ENCODE peak calls at places on chromosome 14, in seven cellular contexts. W, X, B, E, H, J and S are unnamed samples. For H3K9me3 and H3K4me1, the result is how much of the 10 kb centered on the place peaks cover.

GRCh38 chr14:37140176-37140575 is 32.2 kb downstream of the SLC25A21 start:
- DNase-seq in B (no peak), X (no peak), H (no peak), E (no peak), J (no peak), W (no peak), S (no peak)

GRCh38 chr14:69378274-69378673 is 19.8 kb downstream of the ERH start:
- DNase-seq in W (no peak), X (no peak), J (no peak), H (no peak), B (no peak), E (no peak), S (no peak)

GRCh38 chr14:101349108-101349507 is 212.2 kb upstream of the DIO3 start:
- DNase-seq in W (no peak), J (no peak), H (no peak), B (no peak), X (no peak), E (no peak), S (no peak)

GRCh38 chr14:23294734-23295561 is 7.7 kb downstream of the PPP1R3E start:
- DNase-seq in X (no peak), H (peak), E (no peak), W (peak), J (peak), B (peak), S (peak)

GRCh38 chr14:92663049-92663448 is 85.4 kb downstream of the LGMN start:
- DNase-seq in B (no peak), W (no peak), H (peak), X (no peak), E (no peak), J (no peak), S (no peak)

GRCh38 chr14:101151226-101151929 is 247.9 kb upstream of the RTL1 start:
- DNase-seq in H (no peak), B (peak), X (no peak), J (no peak), W (no peak), E (no peak), S (no peak)

GRCh38 chr14:63564318-63564717 is 21.1 kb upstream of the PPP2R5E start:
- DNase-seq in X (no peak), W (no peak), B (no peak), E (no peak), H (no peak), J (no peak), S (peak)

GRCh38 chr14:71532349-71532748 is 399.9 kb upstream of the RGS6 start:
- DNase-seq in X (no peak), E (no peak), H (peak), J (no peak), B (peak), W (no peak), S (no peak)

GRCh38 chr14:56632192-56632591 is 52.6 kb downstream of the TMEM260 start:
- DNase-seq in B (no peak), E (no peak), X (no peak), J (no peak), W (no peak), H (no peak), S (no peak)

GRCh38 chr14:91350813-91351507 is 66.7 kb downstream of the CCDC88C start:
- DNase-seq in W (no peak), X (no peak), H (no peak), E (no peak), B (no peak), J (peak), S (peak)

GRCh38 chr14:63713765-63714164 is 14.1 kb downstream of the SGPP1 start:
- DNase-seq in B (no peak), E (no peak), J (no peak), W (no peak), X (no peak), H (peak), S (no peak)

GRCh38 chr14:69987416-69988144 is 108.4 kb downstream of the SMOC1 start:
- DNase-seq in H (no peak), E (no peak), X (no peak), B (peak), J (no peak), W (no peak), S (no peak)

GRCh38 chr14:64440494-64440893 is 24.8 kb upstream of the AKAP5 start:
- DNase-seq in J (no peak), B (no peak), W (no peak), H (peak), E (no peak), X (no peak), S (no peak)

GRCh38 chr14:97329701-97330100 is 532.5 kb downstream of the VRK1 start:
- DNase-seq in E (no peak), H (no peak), B (peak), J (no peak), W (no peak), X (no peak), S (no peak)

GRCh38 chr14:99772371-99773283 is 20.6 kb upstream of the EML1 start:
- DNase-seq in H (no peak), X (no peak), B (no peak), E (peak), W (no peak), J (no peak), S (no peak)

GRCh38 chr14:99735189-99736135 is 51.4 kb downstream of the CYP46A1 start:
- DNase-seq in X (no peak), W (peak), E (peak), B (no peak), H (no peak), J (peak), S (peak)

GRCh38 chr14:91755560-91755959 is 23.7 kb upstream of the CATSPERB start:
- DNase-seq in B (no peak), W (no peak), E (no peak), J (no peak), H (peak), X (no peak), S (no peak)

GRCh38 chr14:24187538-24187915 is 1.1 kb downstream of the IPO4 start:
- DNase-seq in W (no peak), X (no peak), J (no peak), B (no peak), H (no peak), E (no peak), S (no peak)

GRCh38 chr14:68817513-68818212 is 24.8 kb upstream of the ZFP36L1 start:
- DNase-seq in H (no peak), W (no peak), X (no peak), E (no peak), J (no peak), B (no peak), S (no peak)

GRCh38 chr14:101781240-101782061 is 19.9 kb downstream of the PPP2R5C start:
- DNase-seq in W (peak), J (no peak), E (no peak), X (no peak), H (no peak), B (peak), S (peak)

GRCh38 chr14:86654558-86655184 is 1124.7 kb downstream of the FLRT2 start:
- DNase-seq in J (peak), E (no peak), B (peak), W (peak), H (peak), X (no peak), S (peak)

GRCh38 chr14:65044596-65044959 is 57.7 kb downstream of the MAX start:
- DNase-seq in H (no peak), B (no peak), J (no peak), E (peak), X (no peak), W (no peak), S (no peak)

GRCh38 chr14:23056257-23056955 is 914 bp downstream of the CDH24 start:
- DNase-seq in X (no peak), B (peak), H (peak), J (peak), W (peak), E (peak), S (peak)

GRCh38 chr14:99327458-99328250 is 55.7 kb upstream of the BCL11B start:
- DNase-seq in X (no peak), B (no peak), H (no peak), W (no peak), E (no peak), J (no peak), S (no peak)

GRCh38 chr14:34596891-34597290 is 33.1 kb downstream of the SNX6 start:
- DNase-seq in B (no peak), H (no peak), W (no peak), X (no peak), J (peak), E (no peak), S (no peak)

GRCh38 chr14:98198385-98198784 is 1073.6 kb downstream of the BCL11B start:
- DNase-seq in H (no peak), B (no peak), X (no peak), J (peak), W (peak), E (no peak), S (peak)

GRCh38 chr14:76923422-76924362 is 97.5 kb downstream of the LRRC74A start:
- DNase-seq in E (no peak), X (no peak), B (peak), H (no peak), W (no peak), J (no peak), S (no peak)

GRCh38 chr14:33343016-33343415 is 404.3 kb downstream of the NPAS3 start:
- DNase-seq in X (no peak), H (no peak), E (no peak), W (no peak), B (no peak), J (no peak), S (no peak)

GRCh38 chr14:68241862-68242490 is 422.4 kb downstream of the RAD51B start:
- DNase-seq in H (no peak), J (peak), E (no peak), B (no peak), X (no peak), W (no peak), S (no peak)

GRCh38 chr14:34012978-34013713 is 62.3 kb upstream of the EGLN3 start:
- DNase-seq in J (no peak), B (no peak), W (no peak), H (no peak), E (no peak), X (no peak), S (no peak)

GRCh38 chr14:79841433-79841832 is 369.9 kb downstream of the DIO2 start:
- DNase-seq in B (no peak), X (no peak), W (peak), J (no peak), E (no peak), H (peak), S (no peak)

GRCh38 chr14:30553311-30553989 is 5.5 kb upstream of the G2E3 start:
- DNase-seq in E (no peak), W (no peak), X (no peak), H (peak), J (no peak), B (no peak), S (no peak)

GRCh38 chr14:100359111-100359510 is 36.0 kb downstream of the SLC25A47 start:
- DNase-seq in E (no peak), H (no peak), J (no peak), B (no peak), X (no peak), W (no peak), S (no peak)

GRCh38 chr14:86532219-86532618 is 1002.3 kb downstream of the FLRT2 start:
- DNase-seq in J (no peak), H (peak), W (peak), E (no peak), X (no peak), B (no peak), S (no peak)

GRCh38 chr14:93953263-93953662 is 23.1 kb downstream of the ASB2 start:
- DNase-seq in H (no peak), J (peak), B (peak), X (no peak), W (no peak), E (no peak), S (no peak)
- TF ChIP-seq CTCF in H (no peak), J (no peak), B (peak), X (no peak), W (no peak), E (no peak), S (no peak)

GRCh38 chr14:105836160-105836559 is 309.8 kb downstream of the TMEM121 start:
- DNase-seq in E (no peak), W (no peak), H (no peak), X (no peak), B (no peak), J (no peak), S (no peak)
- H3K9me3 ChIP-seq in E (under half), W (under half), H (half or more), X (under half), B (under half), J (under half), S (under half)

GRCh38 chr14:32080001-32080510 is 3.0 kb downstream of the ARHGAP5 start:
- DNase-seq in W (no peak), H (no peak), E (no peak), X (no peak), B (no peak), J (no peak), S (no peak)
- H3K4me1 ChIP-seq in W (under half), H (under half), E (half or more), X (under half), B (under half), J (under half), S (under half)

GRCh38 chr14:59585891-59586554 is 9.4 kb upstream of the CCDC175 start:
- DNase-seq in E (no peak), W (no peak), B (no peak), J (no peak), X (no peak), H (peak), S (no peak)

GRCh38 chr14:59588136-59588535 is 11.5 kb upstream of the CCDC175 start:
- DNase-seq in E (no peak), W (no peak), X (no peak), J (no peak), B (no peak), H (no peak), S (no peak)

GRCh38 chr14:59582161-59582560 is 5.5 kb upstream of the CCDC175 start:
- DNase-seq in B (no peak), W (no peak), E (no peak), J (no peak), X (no peak), H (no peak), S (no peak)

GRCh38 chr14:59583755-59584154 is 7.1 kb upstream of the CCDC175 start:
- DNase-seq in E (no peak), J (no peak), X (no peak), H (peak), W (no peak), B (no peak), S (no peak)

GRCh38 chr14:59582845-59583509 is 6.4 kb upstream of the CCDC175 start:
- DNase-seq in H (no peak), J (no peak), E (no peak), W (no peak), X (no peak), B (no peak), S (no peak)
- TF ChIP-seq CTCF in H (no peak), J (no peak), E (no peak), W (no peak), X (no peak), B (peak), S (no peak)

DNA sequence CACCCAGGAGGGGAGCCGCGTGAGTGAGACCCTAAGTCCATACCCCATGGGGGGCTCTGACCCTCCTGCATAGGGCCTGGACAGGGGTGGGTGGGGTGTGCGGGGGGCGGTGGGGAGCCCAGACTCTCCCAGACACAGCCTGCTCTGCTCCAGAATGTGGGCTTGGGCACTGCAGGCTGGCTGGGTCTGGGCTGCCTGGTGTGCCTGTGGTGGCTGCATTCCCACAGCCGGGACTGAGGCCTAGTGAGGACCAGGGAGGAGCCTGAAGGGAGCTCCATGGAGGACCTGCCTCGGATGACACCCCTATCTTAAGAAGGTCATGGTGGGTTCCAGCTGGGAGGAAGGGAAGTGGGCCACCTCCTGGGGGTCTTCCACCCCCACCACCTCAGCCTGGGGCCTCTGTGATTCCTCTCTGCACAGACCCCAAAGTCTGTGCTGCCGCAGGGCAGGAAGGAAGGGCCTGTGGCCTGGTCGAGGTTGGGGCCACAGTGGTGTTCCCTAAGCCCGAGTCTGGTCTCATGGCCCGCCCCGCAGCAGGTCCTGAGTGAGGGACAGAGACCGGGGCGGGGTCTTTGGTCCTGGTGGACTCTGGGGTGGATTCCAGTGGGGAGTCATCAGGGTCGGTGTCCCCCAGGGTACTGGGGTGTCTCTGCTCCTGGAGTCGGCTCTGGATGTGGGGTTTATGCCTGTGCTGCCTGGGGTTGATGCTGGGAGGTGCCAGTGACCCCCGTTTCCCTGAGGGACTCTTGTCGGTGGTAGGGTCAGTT is 392.3 kb downstream of the TMEM121 start:
- DNase-seq in J (no peak), W (no peak), B (no peak), E (peak), H (no peak), X (no peak), S (peak)
- H3K9me3 ChIP-seq in J (under half), W (under half), B (under half), E (under half), H (under half), X (under half), S (under half)

DNA sequence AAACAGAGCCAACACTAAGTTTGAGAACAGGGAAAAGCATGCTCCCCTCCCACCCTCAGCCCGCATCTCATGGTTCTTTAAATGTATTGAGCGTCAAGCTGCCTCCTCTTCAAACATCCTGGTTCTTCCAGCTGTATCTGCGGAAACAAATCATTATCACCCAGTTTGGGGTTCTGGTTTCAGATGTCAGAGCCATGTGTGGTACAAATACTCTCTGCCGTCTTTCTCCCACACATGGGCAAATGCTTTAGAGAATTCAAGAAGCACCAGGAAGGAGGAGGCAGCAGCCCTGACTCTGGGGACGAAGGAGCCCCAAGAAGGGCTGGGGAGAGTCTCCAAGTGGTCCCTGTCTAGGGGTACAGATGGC is 29.2 kb downstream of the JDP2 start:
- DNase-seq in H (no peak), E (no peak), B (no peak), W (no peak), J (no peak), X (no peak), S (no peak)
- H3K4me1 ChIP-seq in H (half or more), E (half or more), B (under half), W (half or more), J (under half), X (under half), S (under half)

DNA sequence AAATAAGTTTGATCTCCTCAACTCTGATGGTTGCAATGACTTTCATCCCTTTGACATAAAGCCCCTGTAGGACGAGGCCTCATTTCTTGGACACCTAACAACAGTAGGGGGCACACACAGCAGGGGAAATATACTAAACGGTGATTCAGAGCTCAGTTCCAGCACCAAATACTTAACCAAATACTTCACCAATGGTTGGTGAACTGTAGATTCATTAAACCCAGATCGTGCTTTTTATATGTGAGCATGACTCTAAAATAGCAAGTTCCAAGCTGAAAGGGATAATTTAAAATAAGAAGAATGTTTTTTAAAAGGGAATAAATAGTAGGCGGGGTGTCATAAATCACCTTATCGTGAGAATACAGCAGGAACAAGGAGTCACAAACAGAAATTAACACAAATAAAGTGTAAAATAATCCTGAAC is 53.2 kb downstream of the ATG2B start:
- DNase-seq in X (no peak), J (no peak), B (no peak), E (no peak), H (peak), W (no peak), S (no peak)
- TF ChIP-seq CTCF in X (no peak), J (no peak), B (no peak), E (no peak), H (peak), W (no peak), S (no peak)

GRCh38 chr14:89379891-89380820 is 36.9 kb downstream of the FOXN3 start:
- DNase-seq in J (no peak), E (no peak), B (no peak), X (no peak), W (no peak), H (no peak), S (no peak)

GRCh38 chr14:89384023-89384422 is 33.0 kb downstream of the FOXN3 start:
- DNase-seq in W (no peak), H (no peak), X (peak), E (no peak), B (no peak), J (peak), S (no peak)

GRCh38 chr14:89384636-89385035 is 32.4 kb downstream of the FOXN3 start:
- DNase-seq in E (no peak), W (no peak), J (no peak), H (no peak), X (no peak), B (no peak), S (no peak)

GRCh38 chr14:89383171-89383845 is 33.7 kb downstream of the FOXN3 start:
- DNase-seq in H (no peak), B (no peak), W (no peak), E (no peak), J (no peak), X (no peak), S (no peak)

GRCh38 chr14:89382487-89383170 is 34.4 kb downstream of the FOXN3 start:
- DNase-seq in H (no peak), E (no peak), J (no peak), X (no peak), W (no peak), B (no peak), S (no peak)
- H3K9me3 ChIP-seq in H (under half), E (under half), J (under half), X (under half), W (under half), B (under half), S (under half)